ENCODE peak calls at places on chromosome 17, in five cellular contexts. L is PC-3, Y is tibial artery, X is AG09319, T is stomach. J is an unnamed sample.

GRCh38 chr17:76354747-76355310 is 1.1 kb upstream of the PRPSAP1 start:
- DNase-seq in X (no peak), T (no peak), Y (no peak), L (peak; percentile 31), J (no peak)

GRCh38 chr17:35590249-35590824 is 3.2 kb downstream of the AP2B1 start:
- DNase-seq in T (no peak), L (no peak), X (no peak), Y (no peak), J (no peak)

GRCh38 chr17:43840814-43841213 is 6.2 kb upstream of the CD300LG start:
- DNase-seq in X (no peak), Y (no peak), L (peak; percentile 26), T (no peak), J (no peak)

GRCh38 chr17:51397361-51398127 is 137.2 kb downstream of the UTP18 start:
- DNase-seq in Y (no peak), X (no peak), L (peak; percentile 88), T (no peak), J (no peak)

GRCh38 chr17:58630883-58631522 is 60.8 kb downstream of the TEX14 start:
- DNase-seq in X (no peak), T (peak; percentile 49), L (no peak), Y (peak; percentile 28), J (peak; percentile 73)

GRCh38 chr17:18917506-18918032 is 34.4 kb upstream of the SLC5A10 start:
- DNase-seq in Y (no peak), X (no peak), T (no peak), L (no peak), J (no peak)

GRCh38 chr17:14057591-14057990 is 11.7 kb upstream of the COX10 start:
- DNase-seq in X (no peak), Y (no peak), L (no peak), T (no peak), J (no peak)

GRCh38 chr17:65370669-65371126 is 190.8 kb downstream of the AXIN2 start:
- DNase-seq in X (no peak), T (peak; percentile 67), L (peak; percentile 83), Y (no peak), J (no peak)

GRCh38 chr17:21816592-21817567 is 124.6 kb downstream of the KCNJ18 start:
- DNase-seq in T (no peak), X (no peak), Y (no peak), L (no peak), J (no peak)

GRCh38 chr17:48335858-48336500 is 94.0 kb downstream of the SKAP1 start:
- DNase-seq in L (peak; percentile 96), X (peak; percentile 8), T (no peak), Y (no peak), J (no peak)

GRCh38 chr17:2282297-2282873 is 21.2 kb downstream of the SMG6 start:
- DNase-seq in Y (peak; percentile 30), X (peak; percentile 74), L (peak; percentile 70), T (no peak), J (no peak)

GRCh38 chr17:51085150-51085805 is 35.4 kb downstream of the SPAG9 start:
- DNase-seq in Y (no peak), X (no peak), T (no peak), L (peak; percentile 90), J (no peak)

GRCh38 chr17:44979426-44980273 is 11.5 kb upstream of the C1QL1 start:
- DNase-seq in L (no peak), X (no peak), T (no peak), Y (no peak), J (peak; percentile 92)

GRCh38 chr17:42252528-42253172 is 23.5 kb downstream of the STAT5B start:
- DNase-seq in L (no peak), X (no peak), T (no peak), Y (no peak), J (no peak)

GRCh38 chr17:42253173-42253545 is 23.0 kb downstream of the STAT5B start:
- DNase-seq in T (no peak), Y (no peak), X (no peak), L (no peak), J (no peak)

GRCh38 chr17:42249681-42250446 is 26.3 kb downstream of the STAT5B start:
- DNase-seq in T (no peak), Y (no peak), X (no peak), L (no peak), J (peak; percentile 46)

GRCh38 chr17:42253601-42254000 is 22.6 kb downstream of the STAT5B start:
- DNase-seq in T (no peak), L (no peak), X (no peak), Y (no peak), J (no peak)

DNA sequence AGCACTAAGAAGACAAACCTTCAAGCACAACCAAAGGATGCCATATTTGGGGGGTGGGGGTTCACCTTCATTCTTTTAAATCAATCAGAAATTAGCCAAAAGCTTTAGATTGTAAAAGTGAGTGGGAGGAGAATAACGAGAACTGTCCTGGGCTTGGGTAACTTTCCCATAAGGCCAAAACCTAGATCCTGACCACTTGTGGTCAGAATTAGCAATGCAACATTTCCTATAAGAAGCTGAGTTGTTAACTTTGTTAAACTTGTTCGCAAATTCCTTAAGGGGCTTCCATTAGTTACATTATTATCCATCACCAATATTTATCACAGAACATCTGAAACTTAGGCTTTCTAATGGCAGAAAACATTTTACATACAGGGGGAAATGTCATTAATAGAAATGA is 25.1 kb downstream of the STAT5B start:
- DNase-seq in Y (no peak), L (no peak), X (no peak), T (no peak), J (no peak)
- TF ChIP-seq CTCF in Y (no peak), L (no peak), X (peak; percentile 12), T (no peak), J (peak; percentile 9)

GRCh38 chr17:36857698-36858097 is 79.6 kb upstream of the LHX1 start:
- DNase-seq in T (no peak), Y (no peak), L (no peak), X (no peak), J (no peak)
- TF ChIP-seq CTCF in T (no peak), Y (no peak), L (no peak), X (no peak), J (no peak)

DNA sequence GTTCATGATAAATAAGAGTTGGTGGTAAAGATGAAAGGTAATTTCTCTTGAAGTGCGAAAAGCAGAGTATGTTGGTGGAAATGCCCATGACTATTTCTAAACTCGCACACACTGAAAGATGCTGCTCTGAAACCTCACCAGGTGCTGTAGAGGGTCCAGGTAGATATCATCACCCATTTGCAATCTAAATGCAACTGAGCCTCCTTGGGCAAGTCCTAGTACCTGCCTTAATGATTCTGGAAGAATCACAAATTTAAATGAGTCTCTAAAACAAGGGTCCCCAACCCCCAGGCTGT is 5.9 kb upstream of the MMD start:
- DNase-seq in Y (no peak), L (no peak), T (no peak), X (no peak), J (no peak)
- TF ChIP-seq CTCF in Y (no peak), L (no peak), T (no peak), X (no peak), J (no peak)

DNA sequence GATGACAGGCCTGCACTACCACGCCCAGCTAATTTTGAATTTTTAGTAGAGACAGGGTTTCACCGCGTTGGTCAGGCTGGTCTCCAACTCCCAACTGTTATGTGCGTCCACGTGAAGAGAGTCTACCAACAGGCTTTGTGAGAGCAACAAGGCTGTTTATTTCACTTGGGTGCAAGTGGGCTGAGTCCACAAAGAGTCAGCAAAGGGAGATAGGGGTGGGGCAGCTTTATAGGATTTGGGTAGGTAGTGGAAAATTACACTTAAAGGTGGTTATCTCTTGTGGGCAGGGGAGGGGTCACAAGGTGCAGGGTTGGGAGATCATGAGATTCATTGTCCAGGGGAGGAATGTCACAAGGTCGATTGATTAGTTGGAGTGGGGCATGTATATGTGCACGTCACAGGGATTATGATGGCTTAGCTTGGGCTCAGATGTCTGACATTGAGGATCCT is 111.6 kb downstream of the GOSR1 start:
- DNase-seq in L (no peak), T (no peak), Y (no peak), X (no peak), J (no peak)
- TF ChIP-seq CTCF in L (no peak), T (no peak), Y (no peak), X (no peak), J (no peak)

J was measured in sigmoid colon.